ENCODE peak calls at places on chromosomes 11 and 22, in ten cellular contexts. One of them, this sample, is unnamed.

GRCh38 chr11:116366980-116367640 is 405.7 kb downstream of the BUD13 start:
- DNase-seq in body of pancreas: no peak
- DNase-seq in endodermal cell: peak; percentile 81
- DNase-seq in heart right ventricle: no peak
- DNase-seq in hepatocyte: peak; percentile 50
- DNase-seq in IMR-90: no peak
- DNase-seq in Peyer's patch: no peak
- DNase-seq in tibial artery: no peak
- DNase-seq in fibroblast of lung: no peak
- DNase-seq in left lung: no peak
- DNase-seq in this sample: no peak

GRCh38 chr22:21451545-21452520 is 15.4 kb upstream of the TMEM191C start:
- DNase-seq in IMR-90: no peak
- DNase-seq in fibroblast of lung: no peak
- DNase-seq in heart right ventricle: no peak
- DNase-seq in tibial artery: no peak
- DNase-seq in hepatocyte: no peak
- DNase-seq in body of pancreas: no peak
- DNase-seq in endodermal cell: peak; percentile 40
- DNase-seq in Peyer's patch: no peak
- DNase-seq in left lung: peak; percentile 34
- DNase-seq in this sample: peak; percentile 6

GRCh38 chr11:863389-864117 is 20.9 kb downstream of the TSPAN4 start:
- DNase-seq in hepatocyte: no peak
- DNase-seq in left lung: no peak
- DNase-seq in tibial artery: no peak
- DNase-seq in body of pancreas: no peak
- DNase-seq in Peyer's patch: no peak
- DNase-seq in endodermal cell: no peak
- DNase-seq in IMR-90: no peak
- DNase-seq in fibroblast of lung: no peak
- DNase-seq in heart right ventricle: no peak
- DNase-seq in this sample: no peak

GRCh38 chr11:19724765-19725164 is 12.1 kb downstream of the NAV2 start:
- DNase-seq in heart right ventricle: no peak
- DNase-seq in fibroblast of lung: no peak
- DNase-seq in left lung: no peak
- DNase-seq in Peyer's patch: no peak
- DNase-seq in endodermal cell: no peak
- DNase-seq in IMR-90: no peak
- DNase-seq in body of pancreas: no peak
- DNase-seq in tibial artery: no peak
- DNase-seq in hepatocyte: no peak
- DNase-seq in this sample: no peak

GRCh38 chr11:33769542-33769941 is 4.8 kb downstream of the FBXO3 start:
- DNase-seq in hepatocyte: no peak
- DNase-seq in heart right ventricle: no peak
- DNase-seq in endodermal cell: no peak
- DNase-seq in Peyer's patch: no peak
- DNase-seq in body of pancreas: no peak
- DNase-seq in left lung: no peak
- DNase-seq in IMR-90: no peak
- DNase-seq in fibroblast of lung: no peak
- DNase-seq in tibial artery: no peak
- DNase-seq in this sample: no peak

GRCh38 chr11:11626128-11626527 is 4.3 kb upstream of the GALNT18 start:
- DNase-seq in fibroblast of lung: no peak
- DNase-seq in Peyer's patch: no peak
- DNase-seq in left lung: no peak
- DNase-seq in tibial artery: no peak
- DNase-seq in body of pancreas: no peak
- DNase-seq in heart right ventricle: no peak
- DNase-seq in IMR-90: no peak
- DNase-seq in endodermal cell: no peak
- DNase-seq in hepatocyte: no peak
- DNase-seq in this sample: no peak

GRCh38 chr22:21624880-21625791 is 4.7 kb downstream of the YDJC start:
- DNase-seq in fibroblast of lung: no peak
- DNase-seq in IMR-90: no peak
- DNase-seq in tibial artery: no peak
- DNase-seq in endodermal cell: no peak
- DNase-seq in hepatocyte: no peak
- DNase-seq in heart right ventricle: no peak
- DNase-seq in Peyer's patch: no peak
- DNase-seq in body of pancreas: no peak
- DNase-seq in left lung: peak; percentile 40
- DNase-seq in this sample: no peak

GRCh38 chr22:37098976-37099577 is 10.4 kb downstream of the TMPRSS6 start:
- DNase-seq in tibial artery: no peak
- DNase-seq in left lung: no peak
- DNase-seq in heart right ventricle: no peak
- DNase-seq in body of pancreas: no peak
- DNase-seq in fibroblast of lung: no peak
- DNase-seq in hepatocyte: no peak
- DNase-seq in Peyer's patch: no peak
- DNase-seq in IMR-90: no peak
- DNase-seq in endodermal cell: peak; percentile 79
- DNase-seq in this sample: no peak

GRCh38 chr11:128691802-128692749 is 1.8 kb upstream of the FLI1 start:
- DNase-seq in body of pancreas: no peak
- DNase-seq in Peyer's patch: no peak
- DNase-seq in hepatocyte: no peak
- DNase-seq in tibial artery: no peak
- DNase-seq in fibroblast of lung: no peak
- DNase-seq in left lung: peak; percentile 63
- DNase-seq in IMR-90: no peak
- DNase-seq in heart right ventricle: peak; percentile 17
- DNase-seq in endodermal cell: peak; percentile 79
- DNase-seq in this sample: no peak

GRCh38 chr11:128688896-128689546 is 4.9 kb upstream of the FLI1 start:
- DNase-seq in fibroblast of lung: no peak
- DNase-seq in Peyer's patch: no peak
- DNase-seq in endodermal cell: peak; percentile 56
- DNase-seq in left lung: peak; percentile 51
- DNase-seq in body of pancreas: no peak
- DNase-seq in heart right ventricle: no peak
- DNase-seq in tibial artery: no peak
- DNase-seq in hepatocyte: no peak
- DNase-seq in IMR-90: no peak
- DNase-seq in this sample: no peak

GRCh38 chr11:128690746-128691091 is 3.2 kb upstream of the FLI1 start:
- DNase-seq in fibroblast of lung: no peak
- DNase-seq in hepatocyte: no peak
- DNase-seq in endodermal cell: peak; percentile 69
- DNase-seq in heart right ventricle: peak; percentile 21
- DNase-seq in Peyer's patch: no peak
- DNase-seq in tibial artery: peak; percentile 50
- DNase-seq in left lung: peak; percentile 66
- DNase-seq in IMR-90: no peak
- DNase-seq in body of pancreas: no peak
- DNase-seq in this sample: no peak

GRCh38 chr11:128689586-128689945 is 4.3 kb upstream of the FLI1 start:
- DNase-seq in Peyer's patch: no peak
- DNase-seq in hepatocyte: no peak
- DNase-seq in fibroblast of lung: no peak
- DNase-seq in heart right ventricle: peak; percentile 17
- DNase-seq in endodermal cell: peak; percentile 70
- DNase-seq in IMR-90: no peak
- DNase-seq in tibial artery: no peak
- DNase-seq in body of pancreas: no peak
- DNase-seq in left lung: peak; percentile 71
- DNase-seq in this sample: peak; percentile 50

DNA sequence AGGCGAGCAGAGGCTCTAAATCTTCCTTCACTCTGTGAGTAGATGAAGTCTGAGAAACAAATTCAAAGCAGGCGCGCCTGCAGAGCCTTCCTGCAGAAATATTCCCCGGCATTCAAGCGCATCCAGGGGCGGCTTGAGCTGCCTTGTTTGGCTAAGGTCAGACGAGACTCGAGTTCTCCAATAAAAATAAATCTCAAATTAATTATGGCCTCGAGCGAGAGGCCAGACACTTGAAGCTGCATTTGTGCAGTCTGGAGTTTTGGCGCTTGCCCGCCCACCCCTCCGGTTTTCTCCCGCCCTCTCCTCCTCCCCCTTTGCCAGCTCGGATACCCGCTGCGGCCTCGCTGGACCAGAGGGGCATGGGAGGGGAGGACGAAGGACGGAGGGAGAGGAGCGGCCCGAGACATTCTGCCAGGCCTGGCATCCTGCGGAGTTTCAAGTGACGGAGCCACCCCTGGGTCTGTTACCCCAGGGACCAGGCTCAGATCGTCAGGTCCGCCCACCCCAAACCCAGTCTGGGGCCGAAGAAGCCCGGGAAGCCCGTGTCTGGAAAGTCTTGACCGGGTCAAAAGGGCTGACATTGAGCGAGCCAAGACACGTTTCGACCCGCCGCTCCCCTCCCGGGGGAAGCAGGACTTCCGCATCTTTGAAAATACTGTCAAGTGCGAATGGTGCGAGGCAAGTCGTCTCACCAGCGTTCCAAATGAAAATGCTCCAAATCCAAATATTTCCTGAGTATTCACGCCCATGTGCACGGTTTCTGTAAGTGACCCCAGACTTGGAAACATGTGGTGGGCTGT is 3.7 kb upstream of the FLI1 start:
- DNase-seq in fibroblast of lung: peak; percentile 26
- DNase-seq in Peyer's patch: peak; percentile 48
- DNase-seq in heart right ventricle: peak; percentile 40
- DNase-seq in IMR-90: no peak
- DNase-seq in hepatocyte: no peak
- DNase-seq in left lung: peak; percentile 62
- DNase-seq in body of pancreas: no peak
- DNase-seq in endodermal cell: peak; percentile 76
- DNase-seq in tibial artery: no peak
- DNase-seq in this sample: no peak
- H3K4me1 ChIP-seq in fibroblast of lung: peaks cover 12% of the 10 kb centered on the region
- H3K4me1 ChIP-seq in Peyer's patch: peaks cover 22% of the 10 kb centered on the region
- H3K4me1 ChIP-seq in heart right ventricle: peaks cover 55% of the 10 kb centered on the region
- H3K4me1 ChIP-seq in IMR-90: peaks cover 4% of the 10 kb centered on the region
- H3K4me1 ChIP-seq in hepatocyte: peaks cover 33% of the 10 kb centered on the region
- H3K4me1 ChIP-seq in left lung: peaks cover 10% of the 10 kb centered on the region
- H3K4me1 ChIP-seq in body of pancreas: peaks cover 61% of the 10 kb centered on the region
- H3K4me1 ChIP-seq in endodermal cell: peaks cover 2% of the 10 kb centered on the region
- H3K4me1 ChIP-seq in tibial artery: no peaks in the 10 kb centered on the region
- H3K4me1 ChIP-seq in this sample: peaks cover 11% of the 10 kb centered on the region

DNA sequence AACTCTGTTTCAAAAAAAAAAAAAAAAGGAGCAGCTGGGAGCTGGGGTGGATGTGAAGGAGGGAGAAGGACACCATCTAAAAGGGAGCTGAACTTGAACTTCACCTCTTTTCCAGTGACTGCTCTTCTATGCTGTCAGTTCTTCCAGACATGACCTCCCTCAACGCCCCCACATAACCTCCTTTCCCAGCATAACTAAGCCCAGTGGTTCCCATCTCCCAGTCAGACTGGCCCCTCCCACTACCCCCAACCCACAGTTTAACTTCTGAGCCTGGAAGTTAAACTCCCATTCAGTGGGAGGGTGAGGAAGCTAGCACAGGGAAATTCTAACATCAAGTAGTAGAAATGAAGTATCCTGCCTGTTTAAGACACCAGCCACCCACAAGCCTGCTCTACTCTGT is 1.8 kb downstream of the ARHGAP1 start:
- DNase-seq in Peyer's patch: no peak
- DNase-seq in heart right ventricle: no peak
- DNase-seq in hepatocyte: no peak
- DNase-seq in tibial artery: no peak
- DNase-seq in body of pancreas: no peak
- DNase-seq in IMR-90: no peak
- DNase-seq in fibroblast of lung: no peak
- DNase-seq in endodermal cell: no peak
- DNase-seq in left lung: no peak
- DNase-seq in this sample: no peak
- H3K4me3 ChIP-seq in Peyer's patch: no peak overlapping the region
- H3K4me3 ChIP-seq in heart right ventricle: no peak overlapping the region
- H3K4me3 ChIP-seq in hepatocyte: no peak overlapping the region
- H3K4me3 ChIP-seq in tibial artery: peak overlapping the region; percentile 91
- H3K4me3 ChIP-seq in body of pancreas: no peak overlapping the region
- H3K4me3 ChIP-seq in IMR-90: no peak overlapping the region
- H3K4me3 ChIP-seq in fibroblast of lung: no peak overlapping the region
- H3K4me3 ChIP-seq in endodermal cell: peak overlapping the region; percentile 94
- H3K4me3 ChIP-seq in left lung: no peak overlapping the region
- H3K4me3 ChIP-seq in this sample: no peak overlapping the region

GRCh38 chr22:41217553-41218157 is 12.5 kb downstream of the L3MBTL2 start:
- DNase-seq in body of pancreas: peak; percentile 35
- DNase-seq in heart right ventricle: peak; percentile 69
- DNase-seq in Peyer's patch: no peak
- DNase-seq in fibroblast of lung: peak; percentile 96
- DNase-seq in tibial artery: peak; percentile 64
- DNase-seq in endodermal cell: peak; percentile 62
- DNase-seq in hepatocyte: peak; percentile 45
- DNase-seq in IMR-90: peak; percentile 92
- DNase-seq in left lung: no peak
- DNase-seq in this sample: peak; percentile 56

GRCh38 chr22:41215409-41215808 is 10.3 kb downstream of the L3MBTL2 start:
- DNase-seq in heart right ventricle: no peak
- DNase-seq in body of pancreas: no peak
- DNase-seq in IMR-90: no peak
- DNase-seq in Peyer's patch: no peak
- DNase-seq in fibroblast of lung: no peak
- DNase-seq in tibial artery: no peak
- DNase-seq in hepatocyte: no peak
- DNase-seq in endodermal cell: no peak
- DNase-seq in left lung: no peak
- DNase-seq in this sample: no peak

GRCh38 chr22:41216984-41217383 is 11.9 kb downstream of the L3MBTL2 start:
- DNase-seq in left lung: no peak
- DNase-seq in endodermal cell: peak; percentile 38
- DNase-seq in Peyer's patch: no peak
- DNase-seq in fibroblast of lung: peak; percentile 37
- DNase-seq in heart right ventricle: no peak
- DNase-seq in body of pancreas: no peak
- DNase-seq in hepatocyte: no peak
- DNase-seq in tibial artery: no peak
- DNase-seq in IMR-90: peak; percentile 72
- DNase-seq in this sample: no peak

DNA sequence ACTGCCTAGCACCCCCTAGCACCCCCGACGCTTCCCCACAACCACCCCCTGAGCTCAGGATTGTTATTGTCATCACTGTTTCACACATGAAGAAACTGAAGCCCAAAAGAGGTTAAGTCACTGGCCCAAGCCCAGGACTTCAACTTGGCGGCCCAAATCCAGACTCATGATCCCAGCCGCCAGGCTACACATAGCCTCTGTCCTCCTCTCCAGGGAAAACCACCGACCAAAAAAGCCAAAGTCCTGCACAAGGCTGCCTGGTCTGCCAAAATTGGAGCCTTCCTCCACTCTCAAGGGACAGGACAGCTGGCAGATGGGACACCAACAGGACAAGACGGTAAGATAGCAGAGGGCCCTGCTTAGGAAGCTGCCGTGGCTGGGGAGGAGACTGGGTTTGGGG is 10.8 kb downstream of the L3MBTL2 start:
- DNase-seq in Peyer's patch: no peak
- DNase-seq in tibial artery: no peak
- DNase-seq in fibroblast of lung: no peak
- DNase-seq in hepatocyte: no peak
- DNase-seq in heart right ventricle: no peak
- DNase-seq in left lung: no peak
- DNase-seq in endodermal cell: no peak
- DNase-seq in IMR-90: no peak
- DNase-seq in body of pancreas: no peak
- DNase-seq in this sample: no peak
- H3K4me1 ChIP-seq in Peyer's patch: peaks cover 4% of the 10 kb centered on the region
- H3K4me1 ChIP-seq in tibial artery: no peaks in the 10 kb centered on the region
- H3K4me1 ChIP-seq in fibroblast of lung: peaks cover 10% of the 10 kb centered on the region
- H3K4me1 ChIP-seq in hepatocyte: peaks cover 3% of the 10 kb centered on the region
- H3K4me1 ChIP-seq in heart right ventricle: peaks cover 27% of the 10 kb centered on the region
- H3K4me1 ChIP-seq in left lung: peaks cover 12% of the 10 kb centered on the region
- H3K4me1 ChIP-seq in endodermal cell: no peaks in the 10 kb centered on the region
- H3K4me1 ChIP-seq in IMR-90: peaks cover 18% of the 10 kb centered on the region
- H3K4me1 ChIP-seq in body of pancreas: no peaks in the 10 kb centered on the region
- H3K4me1 ChIP-seq in this sample: peaks cover 2% of the 10 kb centered on the region

GRCh38 chr11:130161441-130161840 is 1.9 kb downstream of the ST14 start:
- DNase-seq in endodermal cell: no peak
- DNase-seq in heart right ventricle: no peak
- DNase-seq in Peyer's patch: no peak
- DNase-seq in IMR-90: no peak
- DNase-seq in fibroblast of lung: no peak
- DNase-seq in tibial artery: no peak
- DNase-seq in left lung: no peak
- DNase-seq in hepatocyte: no peak
- DNase-seq in body of pancreas: no peak
- DNase-seq in this sample: no peak
- H3K4me3 ChIP-seq in endodermal cell: no peak overlapping the region
- H3K4me3 ChIP-seq in heart right ventricle: no peak overlapping the region
- H3K4me3 ChIP-seq in Peyer's patch: peak overlapping the region; percentile 63
- H3K4me3 ChIP-seq in IMR-90: no peak overlapping the region
- H3K4me3 ChIP-seq in fibroblast of lung: no peak overlapping the region
- H3K4me3 ChIP-seq in tibial artery: no peak overlapping the region
- H3K4me3 ChIP-seq in left lung: no peak overlapping the region
- H3K4me3 ChIP-seq in hepatocyte: peak overlapping the region; percentile 3
- H3K4me3 ChIP-seq in body of pancreas: no peak overlapping the region
- H3K4me3 ChIP-seq in this sample: peak overlapping the region; percentile 81

This sample was measured in mucosa of descending colon.